ENCODE peak calls at places on chromosome 7, in four cellular contexts. One of them, this sample, is unnamed.

GRCh38 chr7:38235606-38236005 is 37.8 kb downstream of the TARP start:
- DNase-seq in GM12892: no peak
- DNase-seq in glutamatergic neuron: no peak
- DNase-seq in NB4: no peak
- DNase-seq in this sample: no peak

GRCh38 chr7:114478384-114478783 is 63.8 kb downstream of the FOXP2 start:
- DNase-seq in glutamatergic neuron: no peak
- DNase-seq in GM12892: no peak
- DNase-seq in NB4: no peak
- DNase-seq in this sample: no peak

GRCh38 chr7:36045830-36046341 is 107.2 kb upstream of the EEPD1 start:
- DNase-seq in NB4: no peak
- DNase-seq in GM12892: no peak
- DNase-seq in glutamatergic neuron: peak; percentile 42
- DNase-seq in this sample: no peak

GRCh38 chr7:94510582-94511456 is 1.2 kb downstream of the CASD1 start:
- DNase-seq in NB4: peak; percentile 70
- DNase-seq in GM12892: no peak
- DNase-seq in glutamatergic neuron: peak; percentile 59
- DNase-seq in this sample: peak; percentile 35

GRCh38 chr7:130560972-130561371 is 69.1 kb downstream of the MEST start:
- DNase-seq in NB4: peak; percentile 79
- DNase-seq in GM12892: peak; percentile 31
- DNase-seq in glutamatergic neuron: no peak
- DNase-seq in this sample: no peak

GRCh38 chr7:144817001-144817400 is 18.9 kb downstream of the TPK1 start:
- DNase-seq in GM12892: no peak
- DNase-seq in glutamatergic neuron: no peak
- DNase-seq in NB4: no peak
- DNase-seq in this sample: no peak

GRCh38 chr7:77727936-77728701 is 31.9 kb downstream of the RSBN1L start:
- DNase-seq in glutamatergic neuron: peak; percentile 24
- DNase-seq in NB4: no peak
- DNase-seq in GM12892: no peak
- DNase-seq in this sample: peak; percentile 30

GRCh38 chr7:17365776-17366175 is 67.3 kb downstream of the AHR start:
- DNase-seq in NB4: no peak
- DNase-seq in glutamatergic neuron: no peak
- DNase-seq in GM12892: no peak
- DNase-seq in this sample: no peak

This sample was measured in MG63.